ENCODE peak calls at places on chromosomes 11 and 22, in nine cellular contexts. One of them, this sample, is unnamed.

GRCh38 chr22:46674367-46674781 is 54.2 kb downstream of the GRAMD4 start:
- DNase-seq in sigmoid colon: peak
- DNase-seq in spleen: peak
- DNase-seq in transverse colon: peak
- DNase-seq in HCT116: no peak
- DNase-seq in stomach: peak
- DNase-seq in suprapubic skin: no peak
- DNase-seq in vagina: no peak
- DNase-seq in GM12878: no peak
- DNase-seq in this sample: no peak

GRCh38 chr11:33643167-33643817 is 57.3 kb downstream of the C11orf91 start:
- DNase-seq in sigmoid colon: no peak
- DNase-seq in spleen: no peak
- DNase-seq in transverse colon: no peak
- DNase-seq in HCT116: no peak
- DNase-seq in stomach: no peak
- DNase-seq in suprapubic skin: no peak
- DNase-seq in vagina: peak
- DNase-seq in GM12878: no peak
- DNase-seq in this sample: no peak

GRCh38 chr11:108498046-108498815 is at the start of gene POGLUT3:
- DNase-seq in sigmoid colon: peak
- DNase-seq in spleen: peak
- DNase-seq in transverse colon: peak
- DNase-seq in HCT116: no peak
- DNase-seq in stomach: peak
- DNase-seq in suprapubic skin: peak
- DNase-seq in vagina: no peak
- DNase-seq in GM12878: no peak
- DNase-seq in this sample: peak

GRCh38 chr11:60971520-60971919 is at the start of gene CD6:
- DNase-seq in sigmoid colon: no peak
- DNase-seq in spleen: peak
- DNase-seq in transverse colon: peak
- DNase-seq in HCT116: no peak
- DNase-seq in stomach: no peak
- DNase-seq in suprapubic skin: no peak
- DNase-seq in vagina: no peak
- DNase-seq in GM12878: no peak
- DNase-seq in this sample: no peak

GRCh38 chr22:40420341-40421081 is 50.1 kb downstream of the SGSM3 start:
- DNase-seq in sigmoid colon: no peak
- DNase-seq in spleen: peak
- DNase-seq in transverse colon: no peak
- DNase-seq in HCT116: no peak
- DNase-seq in stomach: no peak
- DNase-seq in suprapubic skin: no peak
- DNase-seq in vagina: no peak
- DNase-seq in GM12878: no peak
- DNase-seq in this sample: no peak

GRCh38 chr11:57301711-57302423 is 22.9 kb downstream of the TNKS1BP1 start:
- DNase-seq in sigmoid colon: no peak
- DNase-seq in spleen: no peak
- DNase-seq in transverse colon: no peak
- DNase-seq in HCT116: no peak
- DNase-seq in stomach: no peak
- DNase-seq in suprapubic skin: peak
- DNase-seq in vagina: no peak
- DNase-seq in GM12878: no peak
- DNase-seq in this sample: no peak

GRCh38 chr22:46053563-46054090 is 76.7 kb upstream of the WNT7B start:
- DNase-seq in sigmoid colon: peak
- DNase-seq in spleen: peak
- DNase-seq in transverse colon: peak
- DNase-seq in HCT116: no peak
- DNase-seq in stomach: peak
- DNase-seq in suprapubic skin: peak
- DNase-seq in vagina: no peak
- DNase-seq in GM12878: no peak
- DNase-seq in this sample: peak

GRCh38 chr22:20128902-20129746 is 2.5 kb upstream of the ZDHHC8 start:
- DNase-seq in sigmoid colon: no peak
- DNase-seq in spleen: no peak
- DNase-seq in transverse colon: peak
- DNase-seq in HCT116: no peak
- DNase-seq in stomach: peak
- DNase-seq in suprapubic skin: no peak
- DNase-seq in vagina: no peak
- DNase-seq in GM12878: no peak
- DNase-seq in this sample: no peak

GRCh38 chr11:121566279-121567168 is 113.8 kb upstream of the SORL1-AS1 start:
- DNase-seq in sigmoid colon: no peak
- DNase-seq in spleen: no peak
- DNase-seq in transverse colon: no peak
- DNase-seq in HCT116: no peak
- DNase-seq in stomach: no peak
- DNase-seq in suprapubic skin: no peak
- DNase-seq in vagina: no peak
- DNase-seq in GM12878: no peak
- DNase-seq in this sample: no peak

GRCh38 chr22:49934144-49934890 is 15.9 kb downstream of the CRELD2 start:
- DNase-seq in sigmoid colon: peak
- DNase-seq in spleen: peak
- DNase-seq in transverse colon: peak
- DNase-seq in HCT116: no peak
- DNase-seq in stomach: peak
- DNase-seq in suprapubic skin: no peak
- DNase-seq in vagina: no peak
- DNase-seq in GM12878: no peak
- DNase-seq in this sample: peak

GRCh38 chr22:30210235-30210831 is 36.2 kb downstream of the LIF start:
- DNase-seq in sigmoid colon: no peak
- DNase-seq in spleen: peak
- DNase-seq in transverse colon: no peak
- DNase-seq in HCT116: peak
- DNase-seq in stomach: peak
- DNase-seq in suprapubic skin: peak
- DNase-seq in vagina: no peak
- DNase-seq in GM12878: no peak
- DNase-seq in this sample: no peak
- TF ChIP-seq POLR2AphosphoS5 in sigmoid colon: no peak
- TF ChIP-seq POLR2AphosphoS5 in spleen: no peak
- TF ChIP-seq POLR2AphosphoS5 in transverse colon: no peak
- TF ChIP-seq POLR2AphosphoS5 in HCT116: peak
- TF ChIP-seq POLR2AphosphoS5 in stomach: no peak
- TF ChIP-seq POLR2AphosphoS5 in suprapubic skin: no peak
- TF ChIP-seq POLR2AphosphoS5 in vagina: no peak
- TF ChIP-seq POLR2AphosphoS5 in GM12878: no peak
- TF ChIP-seq POLR2AphosphoS5 in this sample: no peak

DNA sequence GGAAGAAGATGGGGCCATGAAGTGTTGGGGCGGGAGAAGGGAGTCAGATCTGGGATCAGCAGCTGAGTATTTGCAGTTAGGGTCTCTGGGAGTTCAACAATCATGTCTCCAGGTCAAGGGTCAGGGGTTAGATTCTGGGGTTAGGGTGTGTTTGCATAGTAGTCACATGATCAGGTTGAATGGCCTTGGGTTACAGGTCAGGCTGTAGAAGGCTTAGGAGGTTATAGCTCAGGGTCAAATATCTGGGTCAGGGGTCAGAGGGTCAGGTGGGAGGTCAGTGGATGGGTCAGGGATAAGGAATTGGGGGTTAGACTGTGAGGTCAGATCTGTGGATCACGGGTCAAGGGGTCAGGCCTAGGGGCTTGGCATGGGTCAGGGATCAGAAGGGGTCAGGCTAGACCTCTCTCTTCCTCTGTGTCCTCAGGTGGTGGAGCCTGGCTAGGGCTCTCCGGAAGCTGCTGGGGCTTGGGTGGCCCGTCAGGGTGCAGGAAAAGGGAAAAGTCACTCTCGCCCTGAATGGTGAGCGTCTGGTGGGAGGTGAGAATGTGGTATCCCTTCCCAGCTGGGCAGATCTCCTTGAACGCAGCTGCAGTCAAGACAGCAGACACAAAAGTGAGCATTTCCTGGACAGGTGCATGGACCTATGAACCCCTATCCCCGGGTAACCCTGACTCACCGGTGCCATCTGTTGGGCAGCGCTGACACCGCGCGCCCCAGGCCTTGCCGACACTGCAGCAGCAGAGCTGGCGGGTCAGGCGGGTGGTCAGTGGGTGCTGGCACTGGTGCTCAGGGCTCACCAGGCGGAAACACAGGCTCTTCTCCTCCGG is 6.4 kb downstream of the LTBP3 start:
- DNase-seq in sigmoid colon: no peak
- DNase-seq in spleen: peak
- DNase-seq in transverse colon: peak
- DNase-seq in HCT116: peak
- DNase-seq in stomach: peak
- DNase-seq in suprapubic skin: no peak
- DNase-seq in vagina: no peak
- DNase-seq in GM12878: no peak
- DNase-seq in this sample: no peak
- TF ChIP-seq POLR2A in sigmoid colon: no peak
- TF ChIP-seq POLR2A in spleen: no peak
- TF ChIP-seq POLR2A in transverse colon: peak
- TF ChIP-seq POLR2A in HCT116: no peak
- TF ChIP-seq POLR2A in stomach: no peak
- TF ChIP-seq POLR2A in suprapubic skin: no peak
- TF ChIP-seq POLR2A in vagina: no peak
- TF ChIP-seq POLR2A in GM12878: peak
- TF ChIP-seq POLR2A in this sample: no peak

DNA sequence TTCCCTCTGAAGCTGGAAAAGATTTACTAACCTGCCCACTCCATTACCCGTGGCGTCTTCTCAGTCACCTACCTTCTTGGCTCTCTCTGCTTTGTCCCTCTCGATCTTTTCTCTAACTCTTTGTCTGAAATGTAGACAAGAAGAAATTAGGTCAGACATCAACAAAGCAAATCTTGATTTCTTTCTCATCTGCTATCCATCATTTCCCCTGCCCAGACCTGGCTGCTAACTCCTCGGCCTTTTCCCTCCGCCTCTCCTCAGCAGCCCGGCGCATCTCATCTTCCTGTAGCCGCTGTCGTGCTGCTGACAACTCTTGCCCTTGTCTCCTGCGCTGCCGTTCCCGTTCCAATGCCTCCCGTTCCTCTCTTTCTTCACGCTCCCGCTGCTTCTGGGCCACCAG is 1.2 kb downstream of the UBXN1 start:
- DNase-seq in sigmoid colon: no peak
- DNase-seq in spleen: no peak
- DNase-seq in transverse colon: no peak
- DNase-seq in HCT116: no peak
- DNase-seq in stomach: no peak
- DNase-seq in suprapubic skin: no peak
- DNase-seq in vagina: no peak
- DNase-seq in GM12878: no peak
- DNase-seq in this sample: no peak
- H3K4me3 ChIP-seq in sigmoid colon: peak
- H3K4me3 ChIP-seq in spleen: peak
- H3K4me3 ChIP-seq in transverse colon: no peak
- H3K4me3 ChIP-seq in HCT116: peak
- H3K4me3 ChIP-seq in stomach: peak
- H3K4me3 ChIP-seq in suprapubic skin: peak
- H3K4me3 ChIP-seq in vagina: peak
- H3K4me3 ChIP-seq in GM12878: peak
- H3K4me3 ChIP-seq in this sample: no peak

GRCh38 chr11:128472128-128473110 is 114.9 kb downstream of the ETS1 start:
- DNase-seq in sigmoid colon: no peak
- DNase-seq in spleen: no peak
- DNase-seq in transverse colon: no peak
- DNase-seq in HCT116: no peak
- DNase-seq in stomach: no peak
- DNase-seq in suprapubic skin: no peak
- DNase-seq in vagina: no peak
- DNase-seq in GM12878: peak
- DNase-seq in this sample: no peak
- TF ChIP-seq POLR2AphosphoS5 in sigmoid colon: no peak
- TF ChIP-seq POLR2AphosphoS5 in spleen: no peak
- TF ChIP-seq POLR2AphosphoS5 in transverse colon: peak
- TF ChIP-seq POLR2AphosphoS5 in HCT116: no peak
- TF ChIP-seq POLR2AphosphoS5 in stomach: no peak
- TF ChIP-seq POLR2AphosphoS5 in suprapubic skin: no peak
- TF ChIP-seq POLR2AphosphoS5 in vagina: peak
- TF ChIP-seq POLR2AphosphoS5 in GM12878: peak
- TF ChIP-seq POLR2AphosphoS5 in this sample: no peak

DNA sequence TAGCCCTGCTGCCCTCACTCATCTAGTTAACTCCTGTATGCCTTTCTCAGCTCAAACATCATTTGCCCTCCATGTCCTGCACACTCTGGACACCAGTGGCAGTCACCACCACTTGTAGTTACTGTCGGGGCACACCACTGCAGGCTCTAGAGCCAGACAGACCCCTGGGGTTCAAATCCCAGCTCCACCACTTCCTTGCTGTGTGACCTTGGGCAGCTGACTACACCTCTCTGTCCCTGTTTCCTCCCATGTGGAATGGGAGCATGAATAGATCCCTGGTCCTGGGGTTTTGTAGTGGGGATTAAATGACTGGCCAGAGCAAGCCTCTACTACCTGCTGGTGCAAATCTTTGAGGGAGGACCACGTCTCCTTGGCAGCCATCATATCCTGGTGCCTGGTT is 7.8 kb upstream of the IFT27 start:
- DNase-seq in sigmoid colon: no peak
- DNase-seq in spleen: no peak
- DNase-seq in transverse colon: no peak
- DNase-seq in HCT116: no peak
- DNase-seq in stomach: no peak
- DNase-seq in suprapubic skin: no peak
- DNase-seq in vagina: no peak
- DNase-seq in GM12878: no peak
- DNase-seq in this sample: no peak
- TF ChIP-seq POLR2A in sigmoid colon: no peak
- TF ChIP-seq POLR2A in spleen: no peak
- TF ChIP-seq POLR2A in transverse colon: no peak
- TF ChIP-seq POLR2A in HCT116: no peak
- TF ChIP-seq POLR2A in stomach: no peak
- TF ChIP-seq POLR2A in suprapubic skin: no peak
- TF ChIP-seq POLR2A in vagina: no peak
- TF ChIP-seq POLR2A in GM12878: no peak
- TF ChIP-seq POLR2A in this sample: no peak

DNA sequence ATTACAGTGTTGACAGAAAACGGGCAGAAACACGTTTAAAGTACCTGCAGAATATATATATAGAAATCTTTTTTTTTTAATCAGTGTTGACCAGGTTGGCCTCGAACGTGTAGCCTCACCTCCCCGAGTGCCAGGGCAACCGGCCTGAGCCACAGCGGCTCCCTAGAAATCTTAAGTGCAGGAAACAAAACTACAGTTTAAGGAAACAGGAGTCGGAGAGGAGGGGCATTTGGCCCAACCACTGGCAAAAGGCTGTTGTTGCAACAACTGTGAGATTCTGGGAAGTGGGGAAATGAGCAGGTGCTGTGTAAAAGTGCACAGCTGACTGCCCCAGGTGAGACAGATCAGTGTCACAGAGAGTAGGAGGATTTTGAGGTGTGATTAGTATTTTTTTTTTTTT is 3.7 kb downstream of the YWHAH start:
- DNase-seq in sigmoid colon: no peak
- DNase-seq in spleen: peak
- DNase-seq in transverse colon: no peak
- DNase-seq in HCT116: no peak
- DNase-seq in stomach: no peak
- DNase-seq in suprapubic skin: no peak
- DNase-seq in vagina: no peak
- DNase-seq in GM12878: no peak
- DNase-seq in this sample: no peak
- H3K4me3 ChIP-seq in sigmoid colon: no peak
- H3K4me3 ChIP-seq in spleen: no peak
- H3K4me3 ChIP-seq in transverse colon: no peak
- H3K4me3 ChIP-seq in HCT116: no peak
- H3K4me3 ChIP-seq in stomach: no peak
- H3K4me3 ChIP-seq in suprapubic skin: no peak
- H3K4me3 ChIP-seq in vagina: no peak
- H3K4me3 ChIP-seq in GM12878: no peak
- H3K4me3 ChIP-seq in this sample: no peak

GRCh38 chr11:1829039-1829820 is 5.6 kb upstream of the SYT8 start:
- DNase-seq in sigmoid colon: no peak
- DNase-seq in spleen: no peak
- DNase-seq in transverse colon: no peak
- DNase-seq in HCT116: no peak
- DNase-seq in stomach: no peak
- DNase-seq in suprapubic skin: no peak
- DNase-seq in vagina: no peak
- DNase-seq in GM12878: no peak
- DNase-seq in this sample: peak
- TF ChIP-seq POLR2AphosphoS5 in sigmoid colon: no peak
- TF ChIP-seq POLR2AphosphoS5 in spleen: no peak
- TF ChIP-seq POLR2AphosphoS5 in transverse colon: no peak
- TF ChIP-seq POLR2AphosphoS5 in HCT116: no peak
- TF ChIP-seq POLR2AphosphoS5 in stomach: no peak
- TF ChIP-seq POLR2AphosphoS5 in suprapubic skin: no peak
- TF ChIP-seq POLR2AphosphoS5 in vagina: no peak
- TF ChIP-seq POLR2AphosphoS5 in GM12878: no peak
- TF ChIP-seq POLR2AphosphoS5 in this sample: peak